ENCODE peak calls at places on chromosomes 16 and 17, in seven cellular contexts. D is ecto neural progenitor cell, W is substantia nigra, E is T-cell, N is AG10803, G is Calu3, Q is endothelial cell. X is an unnamed sample.

GRCh38 chr16:1828645-1829410 is 1.8 kb downstream of the FAHD1 start:
- DNase-seq in W (no peak), E (no peak), G (no peak), Q (no peak), D (no peak), N (no peak), X (no peak)

GRCh38 chr17:6474906-6475305 is 30.7 kb downstream of the PIMREG start:
- DNase-seq in N (no peak), E (no peak), Q (no peak), W (no peak), G (no peak), D (no peak), X (no peak)

GRCh38 chr16:57559075-57559790 is 16.8 kb downstream of the ADGRG5 start:
- DNase-seq in E (no peak), Q (no peak), W (no peak), D (no peak), N (no peak), G (no peak), X (no peak)

GRCh38 chr17:80624864-80625263 is 80.2 kb downstream of the RPTOR start:
- DNase-seq in E (no peak), W (no peak), G (no peak), Q (no peak), D (no peak), N (no peak), X (no peak)

GRCh38 chr17:58305626-58306025 is 23.0 kb downstream of the TSPOAP1 start:
- DNase-seq in D (peak; percentile 48), E (no peak), W (no peak), Q (no peak), N (no peak), G (no peak), X (no peak)

GRCh38 chr17:6636616-6637457 is 3.7 kb downstream of the KIAA0753 start:
- DNase-seq in Q (no peak), W (no peak), N (no peak), D (peak; percentile 49), G (no peak), E (no peak), X (no peak)

GRCh38 chr17:62859146-62859545 is 51.0 kb upstream of the MARCHF10 start:
- DNase-seq in N (peak; percentile 66), Q (no peak), W (no peak), G (no peak), E (no peak), D (peak; percentile 3), X (no peak)

GRCh38 chr16:19809693-19810092 is 75.0 kb downstream of the GPRC5B start:
- DNase-seq in N (no peak), G (no peak), Q (no peak), W (no peak), E (no peak), D (no peak), X (no peak)

GRCh38 chr17:78131172-78132085 is 858 bp downstream of the TMC8 start:
- DNase-seq in D (no peak), N (no peak), E (no peak), G (no peak), W (no peak), Q (no peak), X (peak; percentile 35)

GRCh38 chr16:90047714-90048346 is 28.6 kb upstream of the DBNDD1 start:
- DNase-seq in N (no peak), W (no peak), G (no peak), Q (no peak), E (no peak), D (peak; percentile 49), X (no peak)

GRCh38 chr16:1108299-1109252 is 12.5 kb upstream of the C1QTNF8 start:
- DNase-seq in D (no peak), E (no peak), N (peak; percentile 20), Q (no peak), G (peak; percentile 55), W (no peak), X (no peak)

GRCh38 chr16:15976225-15976812 is 26.9 kb downstream of the ABCC1 start:
- DNase-seq in Q (no peak), N (no peak), G (no peak), E (no peak), D (no peak), W (no peak), X (no peak)

GRCh38 chr16:57624806-57625500 is 3.5 kb upstream of the ADGRG1 start:
- DNase-seq in E (no peak), D (no peak), G (no peak), W (peak; percentile 52), Q (no peak), N (peak; percentile 31), X (peak; percentile 70)

GRCh38 chr16:23862556-23862955 is 26.8 kb downstream of the PRKCB start:
- DNase-seq in D (no peak), E (no peak), W (no peak), N (no peak), G (no peak), Q (no peak), X (no peak)

GRCh38 chr17:29063992-29064391 is 21.1 kb downstream of the PIPOX start:
- DNase-seq in G (no peak), N (no peak), W (no peak), D (no peak), Q (no peak), E (no peak), X (no peak)

GRCh38 chr16:21169249-21169981 is 10.9 kb downstream of the LDAF1 start:
- DNase-seq in N (peak; percentile 27), Q (no peak), G (no peak), W (no peak), D (no peak), E (no peak), X (no peak)

GRCh38 chr17:6936370-6937028 is 59.4 kb upstream of the ALOX12 start:
- DNase-seq in Q (no peak), E (no peak), W (no peak), D (no peak), G (no peak), N (peak; percentile 25), X (peak; percentile 26)

GRCh38 chr17:48025040-48025903 is 12.3 kb downstream of the COPZ2 start:
- DNase-seq in D (peak; percentile 100), N (peak; percentile 95), Q (peak; percentile 100), G (peak; percentile 99), W (peak; percentile 92), E (peak; percentile 96), X (peak; percentile 90)

GRCh38 chr17:57808882-57809281 is 41.0 kb downstream of the MRPS23 start:
- DNase-seq in Q (no peak), D (no peak), G (no peak), W (no peak), N (peak; percentile 24), E (no peak), X (no peak)

GRCh38 chr16:4593069-4593468 is 21.6 kb downstream of the UBALD1 start:
- DNase-seq in W (no peak), G (no peak), Q (no peak), N (no peak), D (peak; percentile 60), E (no peak), X (no peak)

GRCh38 chr17:67891481-67892119 is 66.3 kb downstream of the BPTF start:
- DNase-seq in Q (no peak), G (no peak), D (no peak), W (no peak), E (no peak), N (peak; percentile 68), X (no peak)

GRCh38 chr16:72255785-72256184 is 83.8 kb upstream of the PMFBP1 start:
- DNase-seq in N (peak; percentile 18), Q (no peak), D (no peak), G (no peak), W (no peak), E (no peak), X (no peak)

GRCh38 chr17:82791532-82791931 is 39.7 kb downstream of the TBCD start:
- DNase-seq in W (no peak), Q (no peak), N (peak; percentile 36), E (no peak), G (no peak), D (no peak), X (no peak)

GRCh38 chr17:6568186-6568758 is 11.9 kb upstream of the PITPNM3 start:
- DNase-seq in D (peak; percentile 46), W (no peak), E (no peak), N (no peak), Q (no peak), G (no peak), X (no peak)

GRCh38 chr16:74998481-74999207 is at the start of gene ZNRF1:
- DNase-seq in N (peak; percentile 68), D (peak; percentile 94), G (peak; percentile 88), W (no peak), Q (peak; percentile 98), E (peak; percentile 77), X (peak; percentile 19)

GRCh38 chr17:67215991-67216421 is 29.0 kb downstream of the HELZ start:
- DNase-seq in E (no peak), N (no peak), W (no peak), D (no peak), Q (no peak), G (peak; percentile 15), X (peak; percentile 44)

GRCh38 chr17:75632428-75632827 is 806 bp upstream of the SMIM5 start:
- DNase-seq in N (no peak), W (no peak), D (no peak), G (no peak), Q (no peak), E (no peak), X (no peak)

GRCh38 chr17:16971458-16972338 is at the start of gene TNFRSF13B:
- DNase-seq in N (no peak), E (no peak), G (no peak), Q (no peak), D (no peak), W (no peak), X (no peak)

GRCh38 chr17:17681744-17682292 is 560 bp downstream of the RAI1 start:
- DNase-seq in G (no peak), Q (peak; percentile 44), W (no peak), N (no peak), E (peak; percentile 16), D (peak; percentile 79), X (no peak)

GRCh38 chr16:17836868-17837602 is 366.3 kb upstream of the XYLT1 start:
- DNase-seq in D (peak; percentile 52), G (no peak), W (no peak), N (peak; percentile 97), E (no peak), Q (no peak), X (no peak)

GRCh38 chr16:87636741-87637140 is 34.4 kb downstream of the JPH3 start:
- DNase-seq in D (no peak), N (no peak), G (no peak), Q (no peak), E (no peak), W (no peak), X (no peak)

GRCh38 chr17:74465378-74466110 is 890 bp upstream of the CD300A start:
- DNase-seq in E (no peak), G (no peak), N (no peak), W (no peak), D (no peak), Q (no peak), X (no peak)

GRCh38 chr17:41975099-41976083 is 8.8 kb downstream of the CNP start:
- DNase-seq in E (no peak), N (peak; percentile 68), W (peak; percentile 75), G (no peak), Q (no peak), D (no peak), X (peak; percentile 80)

GRCh38 chr16:48126801-48127644 is 28.8 kb downstream of the ABCC12 start:
- DNase-seq in W (no peak), G (peak; percentile 26), Q (no peak), D (no peak), E (no peak), N (peak; percentile 98), X (peak; percentile 36)

GRCh38 chr17:75910699-75911098 is 6.0 kb upstream of the MRPL38 start:
- DNase-seq in D (peak; percentile 68), E (no peak), G (no peak), Q (no peak), N (no peak), W (no peak), X (no peak)

X was measured in caudate nucleus.